ENCODE peak calls at places on chromosome 19, in four cellular contexts. One of them, this sample, is unnamed.

GRCh38 chr19:29259153-29259552 is 46.2 kb upstream of the UQCRFS1 start:
- DNase-seq in HEK293T: no peak
- DNase-seq in DMS53: peak; percentile 5
- DNase-seq in psoas muscle: no peak
- DNase-seq in this sample: peak; percentile 39

GRCh38 chr19:6260912-6261636 is 18.7 kb downstream of the MLLT1 start:
- DNase-seq in HEK293T: peak; percentile 66
- DNase-seq in DMS53: peak; percentile 17
- DNase-seq in psoas muscle: no peak
- DNase-seq in this sample: peak; percentile 66

GRCh38 chr19:2603320-2603719 is 99.2 kb downstream of the GNG7 start:
- DNase-seq in HEK293T: no peak
- DNase-seq in DMS53: no peak
- DNase-seq in psoas muscle: peak; percentile 63
- DNase-seq in this sample: no peak

GRCh38 chr19:2419754-2420153 is 7.6 kb downstream of the TIMM13 start:
- DNase-seq in HEK293T: no peak
- DNase-seq in DMS53: no peak
- DNase-seq in psoas muscle: no peak
- DNase-seq in this sample: no peak

GRCh38 chr19:46860846-46861690 is at the start of gene ARHGAP35:
- DNase-seq in HEK293T: peak; percentile 85
- DNase-seq in DMS53: no peak
- DNase-seq in psoas muscle: no peak
- DNase-seq in this sample: peak; percentile 88

GRCh38 chr19:30371157-30371845 is 883 bp upstream of the ZNF536 start:
- DNase-seq in HEK293T: no peak
- DNase-seq in DMS53: no peak
- DNase-seq in psoas muscle: no peak
- DNase-seq in this sample: no peak

GRCh38 chr19:1665565-1666047 is 13.2 kb upstream of the TCF3 start:
- DNase-seq in HEK293T: no peak
- DNase-seq in DMS53: no peak
- DNase-seq in psoas muscle: no peak
- DNase-seq in this sample: peak; percentile 57

GRCh38 chr19:45079911-45080469 is 930 bp downstream of the GEMIN7 start:
- DNase-seq in HEK293T: no peak
- DNase-seq in DMS53: peak; percentile 46
- DNase-seq in psoas muscle: no peak
- DNase-seq in this sample: peak; percentile 41

GRCh38 chr19:44738603-44739585 is 9.6 kb upstream of the BCL3 start:
- DNase-seq in HEK293T: no peak
- DNase-seq in DMS53: peak; percentile 76
- DNase-seq in psoas muscle: no peak
- DNase-seq in this sample: no peak

GRCh38 chr19:38505958-38506357 is 72.5 kb downstream of the RYR1 start:
- DNase-seq in HEK293T: no peak
- DNase-seq in DMS53: no peak
- DNase-seq in psoas muscle: no peak
- DNase-seq in this sample: no peak

GRCh38 chr19:28103916-28104315 is 1109.0 kb downstream of the UQCRFS1 start:
- DNase-seq in HEK293T: no peak
- DNase-seq in DMS53: no peak
- DNase-seq in psoas muscle: no peak
- DNase-seq in this sample: no peak

GRCh38 chr19:42409477-42409876 is 17.7 kb downstream of the LIPE start:
- DNase-seq in HEK293T: no peak
- DNase-seq in DMS53: no peak
- DNase-seq in psoas muscle: no peak
- DNase-seq in this sample: no peak

GRCh38 chr19:33052352-33052972 is 12.2 kb downstream of the RHPN2 start:
- DNase-seq in HEK293T: no peak
- DNase-seq in DMS53: peak; percentile 63
- DNase-seq in psoas muscle: no peak
- DNase-seq in this sample: no peak

GRCh38 chr19:56253737-56254136 is 18.8 kb upstream of the EDDM13 start:
- DNase-seq in HEK293T: peak; percentile 17
- DNase-seq in DMS53: peak; percentile 85
- DNase-seq in psoas muscle: no peak
- DNase-seq in this sample: peak; percentile 36

GRCh38 chr19:27759896-27760295 is 1453.1 kb downstream of the UQCRFS1 start:
- DNase-seq in HEK293T: no peak
- DNase-seq in DMS53: no peak
- DNase-seq in psoas muscle: no peak
- DNase-seq in this sample: no peak

GRCh38 chr19:14318873-14319272 is 62.4 kb upstream of the ADGRE5 start:
- DNase-seq in HEK293T: no peak
- DNase-seq in DMS53: no peak
- DNase-seq in psoas muscle: no peak
- DNase-seq in this sample: peak; percentile 57

GRCh38 chr19:38892841-38893240 is 6.6 kb downstream of the SIRT2 start:
- DNase-seq in HEK293T: no peak
- DNase-seq in DMS53: no peak
- DNase-seq in psoas muscle: no peak
- DNase-seq in this sample: no peak

GRCh38 chr19:20162821-20163220 is 4.2 kb upstream of the ZNF486 start:
- DNase-seq in HEK293T: no peak
- DNase-seq in DMS53: no peak
- DNase-seq in psoas muscle: no peak
- DNase-seq in this sample: no peak

GRCh38 chr19:19461671-19462622 is 53.4 kb downstream of the TSSK6 start:
- DNase-seq in HEK293T: no peak
- DNase-seq in DMS53: no peak
- DNase-seq in psoas muscle: peak; percentile 81
- DNase-seq in this sample: peak; percentile 62

GRCh38 chr19:11088508-11089253 is 582 bp upstream of the LDLR start:
- DNase-seq in HEK293T: no peak
- DNase-seq in DMS53: peak; percentile 40
- DNase-seq in psoas muscle: no peak
- DNase-seq in this sample: peak; percentile 43

GRCh38 chr19:5676711-5677110 is 3.6 kb downstream of the MICOS13 start:
- DNase-seq in HEK293T: no peak
- DNase-seq in DMS53: peak; percentile 40
- DNase-seq in psoas muscle: no peak
- DNase-seq in this sample: no peak